ENCODE peak calls at places on chromosome 22, in ten cellular contexts. G, C, A, M, O, T, Z, D, Y and S are unnamed samples.

GRCh38 chr22:31346733-31347250 is 646 bp upstream of the PATZ1 start:
- DNase-seq in G (peak; percentile 90), C (peak; percentile 54), A (peak; percentile 57), M (peak; percentile 61), O (peak; percentile 28), T (peak; percentile 77), Z (peak; percentile 87), D (peak; percentile 81), Y (peak; percentile 59), S (no peak)

GRCh38 chr22:44193537-44193896 is 12.8 kb downstream of the PARVG start:
- DNase-seq in G (no peak), C (no peak), A (no peak), M (no peak), O (no peak), T (no peak), Z (no peak), D (no peak), Y (no peak), S (no peak)

GRCh38 chr22:38925571-38926041 is 31.8 kb upstream of the APOBEC3A start:
- DNase-seq in G (no peak), C (no peak), A (no peak), M (peak; percentile 3), O (peak; percentile 40), T (no peak), Z (no peak), D (no peak), Y (no peak), S (no peak)

GRCh38 chr22:22327723-22328122 is 83.1 kb downstream of the VPREB1 start:
- DNase-seq in G (no peak), C (no peak), A (no peak), M (no peak), O (no peak), T (no peak), Z (no peak), D (no peak), Y (no peak), S (no peak)

GRCh38 chr22:25874327-25874726 is 132.3 kb downstream of the MYO18B start:
- DNase-seq in G (no peak), C (no peak), A (no peak), M (no peak), O (no peak), T (no peak), Z (no peak), D (no peak), Y (no peak), S (no peak)

GRCh38 chr22:30326704-30327362 is at the start of gene TBC1D10A:
- DNase-seq in G (peak; percentile 99), C (peak; percentile 92), A (peak; percentile 93), M (peak; percentile 80), O (peak; percentile 74), T (peak; percentile 93), Z (peak; percentile 84), D (peak; percentile 100), Y (peak; percentile 86), S (peak; percentile 44)

GRCh38 chr22:35483730-35484129 is 56.9 kb upstream of the RASD2 start:
- DNase-seq in G (no peak), C (no peak), A (no peak), M (no peak), O (no peak), T (no peak), Z (no peak), D (no peak), Y (no peak), S (no peak)

GRCh38 chr22:30701872-30702271 is 7.2 kb downstream of the OSBP2 start:
- DNase-seq in G (no peak), C (peak; percentile 16), A (no peak), M (no peak), O (peak; percentile 35), T (no peak), Z (no peak), D (no peak), Y (no peak), S (peak; percentile 3)

GRCh38 chr22:36948273-36949055 is 35.0 kb downstream of the CSF2RB start:
- DNase-seq in G (no peak), C (no peak), A (no peak), M (no peak), O (no peak), T (no peak), Z (no peak), D (no peak), Y (peak; percentile 34), S (peak; percentile 15)

GRCh38 chr22:47659467-47660302 is 897.2 kb downstream of the TBC1D22A start:
- DNase-seq in G (no peak), C (no peak), A (no peak), M (no peak), O (no peak), T (no peak), Z (no peak), D (no peak), Y (no peak), S (no peak)

GRCh38 chr22:27863556-27863955 is 55.5 kb downstream of the PITPNB start:
- DNase-seq in G (no peak), C (no peak), A (no peak), M (no peak), O (no peak), T (no peak), Z (no peak), D (no peak), Y (no peak), S (no peak)

GRCh38 chr22:36197601-36198146 is 3.9 kb downstream of the APOL4 start:
- DNase-seq in G (no peak), C (no peak), A (no peak), M (no peak), O (no peak), T (no peak), Z (peak; percentile 51), D (peak; percentile 15), Y (no peak), S (no peak)

GRCh38 chr22:27880778-27881394 is 38.2 kb downstream of the PITPNB start:
- DNase-seq in G (no peak), C (peak; percentile 91), A (no peak), M (peak; percentile 89), O (peak; percentile 82), T (no peak), Z (no peak), D (peak; percentile 19), Y (peak; percentile 72), S (peak; percentile 76)

GRCh38 chr22:31139866-31140716 is at the start of gene PLA2G3:
- DNase-seq in G (no peak), C (peak; percentile 84), A (peak; percentile 22), M (peak; percentile 62), O (peak; percentile 62), T (peak; percentile 46), Z (peak; percentile 49), D (no peak), Y (no peak), S (no peak)

GRCh38 chr22:37281646-37282384 is 493 bp upstream of the CYTH4 start:
- DNase-seq in G (no peak), C (no peak), A (no peak), M (no peak), O (no peak), T (no peak), Z (no peak), D (peak; percentile 9), Y (no peak), S (no peak)

GRCh38 chr22:22060200-22061084 is 77.9 kb upstream of the TOP3B start:
- DNase-seq in G (peak; percentile 62), C (peak; percentile 53), A (peak; percentile 41), M (peak; percentile 21), O (peak; percentile 28), T (peak; percentile 76), Z (peak; percentile 88), D (peak; percentile 79), Y (peak; percentile 21), S (peak; percentile 12)

GRCh38 chr22:39128508-39128907 is 24.0 kb downstream of the CBX7 start:
- DNase-seq in G (peak; percentile 22), C (no peak), A (no peak), M (no peak), O (no peak), T (no peak), Z (no peak), D (peak; percentile 3), Y (no peak), S (no peak)

GRCh38 chr22:49647346-49648026 is 180.2 kb downstream of the BRD1 start:
- DNase-seq in G (no peak), C (no peak), A (no peak), M (no peak), O (no peak), T (no peak), Z (no peak), D (no peak), Y (no peak), S (no peak)
- TF ChIP-seq CTCF in G (no peak), C (no peak), A (no peak), M (no peak), O (no peak), T (no peak), Z (no peak), D (no peak), Y (no peak), S (peak; percentile 11)

GRCh38 chr22:50326959-50327710 is at the start of gene DENND6B:
- DNase-seq in G (peak; percentile 93), C (peak; percentile 72), A (peak; percentile 74), M (peak; percentile 75), O (peak; percentile 62), T (peak; percentile 91), Z (peak; percentile 85), D (peak; percentile 97), Y (peak; percentile 69), S (peak; percentile 46)
- TF ChIP-seq CTCF in G (peak; percentile 40), C (no peak), A (peak; percentile 56), M (peak; percentile 17), O (no peak), T (peak; percentile 79), Z (peak; percentile 64), D (peak; percentile 83), Y (no peak), S (peak; percentile 70)

GRCh38 chr22:24185501-24186351 is 4.4 kb downstream of the SUSD2 start:
- DNase-seq in G (peak; percentile 60), C (no peak), A (no peak), M (no peak), O (no peak), T (peak; percentile 51), Z (no peak), D (no peak), Y (no peak), S (no peak)
- TF ChIP-seq CTCF in G (no peak), C (no peak), A (no peak), M (no peak), O (no peak), T (no peak), Z (no peak), D (no peak), Y (no peak), S (no peak)

DNA sequence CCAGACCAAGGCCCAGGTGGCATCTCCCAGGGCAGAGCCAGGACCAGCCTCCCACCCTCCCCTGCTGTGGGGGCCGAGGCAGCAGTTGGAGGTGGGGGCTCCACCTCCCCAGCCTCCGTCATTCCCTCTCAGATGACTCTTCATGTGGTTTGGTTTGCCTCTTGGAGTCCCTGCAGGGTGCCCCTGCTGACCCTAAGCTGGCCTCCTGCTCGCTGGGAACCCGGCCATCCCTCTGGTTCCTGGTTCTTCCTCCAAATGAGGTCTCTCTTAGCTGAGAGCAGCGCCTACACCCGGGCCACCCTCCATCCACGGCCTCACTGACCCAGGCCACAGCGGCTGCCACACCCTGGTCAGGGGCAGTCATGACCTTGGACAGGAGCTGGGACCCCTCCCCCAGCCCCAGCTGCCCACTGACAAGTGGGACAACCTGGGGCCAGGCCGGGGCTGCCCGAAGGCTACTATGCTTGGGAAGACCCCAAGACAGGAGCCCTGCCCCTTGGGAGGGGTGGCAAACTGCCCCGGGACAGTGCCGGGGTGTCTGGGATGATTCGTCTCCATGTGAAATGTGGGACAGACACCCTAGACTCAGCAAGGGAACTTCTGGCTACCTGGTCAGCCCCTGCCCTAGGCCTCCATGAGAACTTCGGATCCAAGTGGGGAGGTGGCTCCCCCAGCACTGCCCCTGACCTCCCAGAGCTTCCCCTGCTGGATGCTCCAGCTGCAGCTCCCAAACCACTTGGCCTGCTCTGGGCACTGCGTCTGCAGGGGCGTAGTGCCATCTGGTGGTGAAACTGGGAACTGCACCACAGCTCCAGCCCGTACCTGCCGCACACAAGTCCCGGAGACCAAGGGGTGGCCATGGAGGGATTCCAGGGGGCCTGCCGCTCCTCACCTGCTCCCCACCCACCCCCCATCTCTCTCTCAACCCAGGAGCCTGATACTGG is 194.5 kb downstream of the IGLL1 start:
- DNase-seq in G (peak; percentile 94), C (peak; percentile 90), A (peak; percentile 86), M (peak; percentile 75), O (peak; percentile 66), T (peak; percentile 85), Z (peak; percentile 93), D (peak; percentile 95), Y (peak; percentile 73), S (peak; percentile 63)
- TF ChIP-seq CTCF in G (peak; percentile 94), C (peak; percentile 95), A (peak; percentile 98), M (peak; percentile 93), O (peak; percentile 89), T (peak; percentile 98), Z (peak; percentile 100), D (peak; percentile 99), Y (peak; percentile 98), S (peak; percentile 100)